ENCODE peak calls at places on chromosomes 2 and 18, in six cellular contexts. G, B, K, J, Z and U are unnamed samples.

GRCh38 chr2:181642071-181642470 is 14.8 kb downstream of the CERKL start:
- DNase-seq in G (no peak), B (no peak), K (no peak), J (no peak), Z (no peak), U (no peak)

GRCh38 chr2:30433902-30434301 is 13.1 kb upstream of the LCLAT1 start:
- DNase-seq in G (peak), B (no peak), K (no peak), J (no peak), Z (no peak), U (no peak)

GRCh38 chr18:3758531-3758930 is 308.6 kb downstream of the TGIF1 start:
- DNase-seq in G (no peak), B (no peak), K (no peak), J (no peak), Z (no peak), U (no peak)

GRCh38 chr2:57075226-57075625 is 891.4 kb downstream of the CCDC85A start:
- DNase-seq in G (no peak), B (no peak), K (no peak), J (no peak), Z (no peak), U (no peak)

GRCh38 chr2:191571163-191571769 is 106.7 kb upstream of the NABP1 start:
- DNase-seq in G (no peak), B (no peak), K (no peak), J (peak), Z (no peak), U (no peak)

GRCh38 chr2:38553554-38553953 is 49.2 kb downstream of the HNRNPLL start:
- DNase-seq in G (no peak), B (no peak), K (no peak), J (no peak), Z (no peak), U (no peak)

GRCh38 chr2:16014041-16014787 is 73.9 kb downstream of the MYCN start:
- DNase-seq in G (no peak), B (no peak), K (no peak), J (no peak), Z (no peak), U (no peak)

GRCh38 chr2:42457011-42457410 is 36.8 kb downstream of the KCNG3 start:
- DNase-seq in G (peak), B (no peak), K (no peak), J (no peak), Z (no peak), U (no peak)

GRCh38 chr2:62313433-62314227 is 117.7 kb downstream of the B3GNT2 start:
- DNase-seq in G (no peak), B (no peak), K (no peak), J (peak), Z (no peak), U (no peak)

GRCh38 chr2:62774555-62775366 is 69.2 kb downstream of the EHBP1 start:
- DNase-seq in G (peak), B (peak), K (no peak), J (peak), Z (no peak), U (no peak)

GRCh38 chr2:202771741-202772470 is 99.7 kb downstream of the ICA1L start:
- DNase-seq in G (no peak), B (no peak), K (no peak), J (no peak), Z (no peak), U (no peak)

GRCh38 chr2:158796606-158797005 is 1.5 kb downstream of the DAPL1 start:
- DNase-seq in G (no peak), B (no peak), K (no peak), J (no peak), Z (no peak), U (no peak)

GRCh38 chr2:172308253-172308935 is 119.0 kb upstream of the ITGA6 start:
- DNase-seq in G (no peak), B (no peak), K (no peak), J (no peak), Z (no peak), U (no peak)

GRCh38 chr2:120343433-120344105 is 2.4 kb upstream of the INHBB start:
- DNase-seq in G (peak), B (peak), K (peak), J (peak), Z (peak), U (peak)

GRCh38 chr2:196983934-196984333 is 57.4 kb upstream of the PGAP1 start:
- DNase-seq in G (no peak), B (no peak), K (no peak), J (no peak), Z (no peak), U (no peak)

GRCh38 chr2:96091711-96092579 is 24.4 kb downstream of the ADRA2B start:
- DNase-seq in G (no peak), B (no peak), K (peak), J (peak), Z (no peak), U (no peak)

GRCh38 chr2:199329466-199329865 is 128.3 kb downstream of the SATB2 start:
- DNase-seq in G (no peak), B (no peak), K (no peak), J (no peak), Z (no peak), U (no peak)

GRCh38 chr2:157821519-157822131 is 54.5 kb downstream of the ACVR1 start:
- DNase-seq in G (no peak), B (no peak), K (no peak), J (no peak), Z (no peak), U (no peak)

GRCh38 chr2:217162533-217162932 is 302.7 kb upstream of the TNP1 start:
- DNase-seq in G (peak), B (no peak), K (no peak), J (peak), Z (no peak), U (no peak)

GRCh38 chr2:112839407-112840067 is 3.0 kb upstream of the IL1B start:
- DNase-seq in G (no peak), B (no peak), K (no peak), J (peak), Z (no peak), U (no peak)

GRCh38 chr2:199444749-199445148 is 13.0 kb downstream of the SATB2 start:
- DNase-seq in G (no peak), B (no peak), K (no peak), J (no peak), Z (no peak), U (no peak)

GRCh38 chr2:187679454-187679853 is 125.2 kb upstream of the TFPI start:
- DNase-seq in G (no peak), B (no peak), K (no peak), J (no peak), Z (no peak), U (no peak)

GRCh38 chr2:6986894-6987487 is 69.8 kb downstream of the RNF144A start:
- DNase-seq in G (peak), B (no peak), K (no peak), J (no peak), Z (no peak), U (no peak)

GRCh38 chr2:226754821-226755536 is 44.6 kb downstream of the IRS1 start:
- DNase-seq in G (no peak), B (no peak), K (no peak), J (no peak), Z (no peak), U (no peak)

GRCh38 chr2:47720036-47720435 is 62.9 kb upstream of the MSH6 start:
- DNase-seq in G (no peak), B (no peak), K (no peak), J (no peak), Z (no peak), U (no peak)

GRCh38 chr2:46521215-46521683 is 41.9 kb downstream of the TMEM247 start:
- DNase-seq in G (no peak), B (no peak), K (no peak), J (no peak), Z (no peak), U (no peak)

GRCh38 chr2:177906041-177906718 is 166.4 kb downstream of the PDE11A start:
- DNase-seq in G (peak), B (peak), K (peak), J (peak), Z (peak), U (peak)

GRCh38 chr2:102478686-102479470 is 5.9 kb downstream of the SLC9A4 start:
- DNase-seq in G (no peak), B (no peak), K (no peak), J (no peak), Z (no peak), U (no peak)

GRCh38 chr2:42959148-42959992 is 167.0 kb upstream of the HAAO start:
- DNase-seq in G (peak), B (no peak), K (no peak), J (no peak), Z (no peak), U (no peak)

GRCh38 chr2:73156539-73157124 is 43.9 kb upstream of the RAB11FIP5 start:
- DNase-seq in G (peak), B (peak), K (no peak), J (peak), Z (peak), U (no peak)

DNA sequence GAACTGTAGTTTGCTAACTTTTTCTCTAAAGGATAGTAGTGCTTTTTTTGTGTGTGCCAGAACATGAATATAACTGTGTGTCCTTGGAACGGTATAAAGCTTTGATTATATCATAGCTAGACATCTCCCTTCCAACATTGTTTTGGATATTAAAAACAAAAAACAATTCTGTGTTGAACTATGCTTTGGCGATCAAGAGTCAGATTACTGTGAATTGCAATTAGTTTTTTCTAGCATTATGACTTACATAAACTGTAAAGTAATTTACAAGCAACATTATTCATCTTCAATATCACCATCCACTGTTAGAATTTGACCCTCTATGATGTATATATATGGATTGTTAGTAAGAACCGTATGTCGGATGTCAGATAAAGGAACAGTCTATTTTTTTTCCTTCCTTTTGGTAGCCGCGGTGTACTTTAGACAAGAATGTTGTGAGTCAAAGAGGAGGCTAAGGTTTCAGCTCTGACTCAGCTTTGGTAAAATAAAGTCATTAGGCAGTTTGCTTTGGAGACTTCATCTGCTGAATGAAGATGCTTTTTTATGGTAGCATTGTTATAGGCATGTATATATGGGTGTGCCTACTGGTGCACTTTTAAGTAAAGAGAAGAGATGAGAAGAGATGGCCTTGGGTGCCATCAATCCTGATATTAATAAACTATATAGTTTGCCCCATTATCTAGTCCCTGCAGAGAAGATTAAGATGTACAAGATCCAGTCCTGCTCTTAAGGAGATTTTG is 76.4 kb downstream of the LTBP1 start:
- DNase-seq in G (peak), B (no peak), K (no peak), J (peak), Z (no peak), U (no peak)
- TF ChIP-seq TAF1 in G (no peak), B (no peak), K (no peak), J (no peak), Z (no peak), U (no peak)

DNA sequence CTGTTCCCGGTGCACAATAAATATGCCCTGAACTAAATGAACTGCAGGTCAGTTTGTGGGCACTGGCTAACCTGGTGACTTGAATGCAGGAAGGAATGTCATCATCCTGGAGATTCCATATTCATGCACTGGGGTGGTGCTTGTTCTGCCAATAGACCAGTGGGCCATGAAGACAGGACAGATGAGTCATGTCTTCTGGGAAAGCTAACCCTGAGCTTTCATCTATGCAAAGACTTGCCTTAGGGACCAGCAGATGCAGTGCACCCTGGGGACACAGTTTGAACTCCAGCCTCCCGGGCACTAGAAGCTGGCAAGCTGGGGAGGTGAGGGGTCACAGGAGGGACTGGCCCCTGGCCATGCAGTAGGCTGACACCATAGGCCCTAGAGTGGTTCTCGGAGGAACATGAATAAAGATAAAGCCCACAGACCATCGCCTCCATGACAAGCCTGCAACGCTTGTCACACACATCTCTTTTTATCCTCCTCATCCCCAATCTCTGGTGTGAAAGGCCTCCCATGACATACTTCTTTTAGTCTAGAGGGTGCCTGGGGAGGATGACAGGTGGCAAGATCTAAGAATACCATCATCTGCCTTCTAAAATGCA is 267.5 kb upstream of the RAB6C start:
- DNase-seq in G (no peak), B (no peak), K (no peak), J (no peak), Z (no peak), U (no peak)
- TF ChIP-seq TAF1 in G (no peak), B (no peak), K (no peak), J (no peak), Z (no peak), U (no peak)

GRCh38 chr18:10559566-10560456 is 34.0 kb downstream of the NAPG start:
- DNase-seq in G (no peak), B (peak), K (peak), J (no peak), Z (no peak), U (peak)
- TF ChIP-seq TAF1 in G (no peak), B (no peak), K (no peak), J (no peak), Z (no peak), U (no peak)

DNA sequence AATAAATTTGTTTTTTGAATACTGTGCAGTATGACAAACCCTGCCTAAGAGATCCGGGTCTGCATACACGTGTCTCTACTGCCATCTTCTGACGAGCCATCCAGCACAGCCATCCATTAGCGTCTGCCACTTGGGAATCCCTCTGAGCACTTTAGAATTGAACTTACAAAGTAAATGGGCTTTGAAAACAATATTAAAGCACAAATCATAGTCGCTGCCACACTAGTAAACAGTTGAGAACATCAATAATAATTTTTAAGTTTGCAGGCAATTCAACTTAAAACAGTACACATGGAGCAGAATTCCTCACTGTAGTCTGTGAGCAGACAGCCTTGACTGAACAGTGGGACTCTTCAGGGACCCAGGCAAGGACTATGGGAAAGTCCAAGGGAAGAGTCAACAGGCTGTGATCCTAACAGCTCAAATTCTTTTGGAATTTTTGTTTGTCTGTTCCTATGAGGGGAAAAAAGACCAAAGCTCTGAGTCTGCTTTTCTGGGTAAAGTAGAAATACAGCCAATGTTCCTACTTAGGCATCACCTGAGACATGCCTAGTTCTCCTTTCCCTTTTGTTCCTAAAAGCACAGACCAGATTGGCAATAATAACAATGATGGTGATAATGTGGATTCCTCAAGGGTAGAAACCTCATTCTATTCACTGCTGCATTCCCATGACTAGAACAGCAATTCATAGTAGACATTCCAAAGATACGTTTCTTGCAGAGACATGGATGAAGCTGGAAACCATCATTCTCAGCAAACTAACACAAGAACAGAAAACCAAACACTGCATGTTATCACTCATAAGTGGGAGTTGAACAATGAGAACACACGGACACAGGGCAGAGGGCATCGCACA is 92.9 kb downstream of the MREG start:
- DNase-seq in G (peak), B (peak), K (peak), J (peak), Z (no peak), U (peak)
- TF ChIP-seq TAF1 in G (no peak), B (no peak), K (no peak), J (no peak), Z (no peak), U (no peak)

DNA sequence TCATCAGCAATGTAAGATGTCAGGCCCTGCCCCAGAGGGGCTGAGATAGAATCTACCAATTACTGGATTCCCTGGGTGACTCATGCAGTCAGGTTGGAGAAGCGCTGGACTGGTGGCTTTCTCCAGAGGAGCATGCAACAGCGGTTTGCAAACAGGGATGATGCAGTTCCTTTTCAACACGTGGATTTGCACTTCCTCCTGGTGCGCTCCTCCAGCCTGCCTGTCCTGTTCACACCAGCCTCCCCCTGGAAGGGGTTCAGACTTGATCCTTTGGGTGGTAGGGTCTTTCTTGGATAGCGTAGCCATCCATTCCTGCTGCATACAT is 158.3 kb downstream of the NEDD4L start:
- DNase-seq in G (no peak), B (peak), K (no peak), J (no peak), Z (no peak), U (no peak)
- TF ChIP-seq TAF1 in G (no peak), B (no peak), K (no peak), J (no peak), Z (no peak), U (no peak)

GRCh38 chr18:38028941-38029340 is 463.3 kb upstream of the CELF4 start:
- DNase-seq in G (no peak), B (no peak), K (no peak), J (no peak), Z (no peak), U (no peak)
- TF ChIP-seq TAF1 in G (no peak), B (no peak), K (no peak), J (no peak), Z (no peak), U (no peak)

GRCh38 chr18:50097702-50098101 is 97.2 kb downstream of the MYO5B start:
- DNase-seq in G (peak), B (no peak), K (no peak), J (no peak), Z (no peak), U (no peak)

GRCh38 chr18:50104421-50104820 is 90.5 kb downstream of the MYO5B start:
- DNase-seq in G (no peak), B (no peak), K (no peak), J (no peak), Z (no peak), U (no peak)

GRCh38 chr18:50105027-50105426 is 89.9 kb downstream of the MYO5B start:
- DNase-seq in G (no peak), B (no peak), K (no peak), J (no peak), Z (no peak), U (no peak)

GRCh38 chr18:50096766-50097435 is 98.0 kb downstream of the MYO5B start:
- DNase-seq in G (no peak), B (no peak), K (no peak), J (no peak), Z (no peak), U (no peak)

GRCh38 chr18:50099725-50100414 is 95.1 kb downstream of the MYO5B start:
- DNase-seq in G (no peak), B (no peak), K (no peak), J (no peak), Z (no peak), U (no peak)
- TF ChIP-seq TAF1 in G (no peak), B (no peak), K (no peak), J (no peak), Z (no peak), U (no peak)